ENCODE peak calls at places on chromosome 15, in seven cellular contexts. H, L, Y, V, J, O and Q are unnamed samples.

GRCh38 chr15:101225658-101226057 is 26.2 kb downstream of the CHSY1 start:
- DNase-seq in H (no peak), L (peak), Y (no peak), V (peak), J (no peak), O (no peak), Q (peak)

GRCh38 chr15:92725171-92725570 is 69.6 kb upstream of the FAM174B start:
- DNase-seq in H (no peak), L (no peak), Y (no peak), V (no peak), J (no peak), O (no peak), Q (no peak)

GRCh38 chr15:96720251-96720650 is 389.8 kb downstream of the NR2F2 start:
- DNase-seq in H (no peak), L (no peak), Y (no peak), V (no peak), J (no peak), O (no peak), Q (no peak)

GRCh38 chr15:40575113-40575512 is 6.0 kb downstream of the RPUSD2 start:
- DNase-seq in H (no peak), L (no peak), Y (no peak), V (no peak), J (no peak), O (no peak), Q (no peak)

GRCh38 chr15:101070502-101071273 is 151.5 kb downstream of the LRRK1 start:
- DNase-seq in H (no peak), L (peak), Y (no peak), V (no peak), J (no peak), O (no peak), Q (peak)

GRCh38 chr15:33119263-33119662 is 75.3 kb downstream of the FMN1 start:
- DNase-seq in H (no peak), L (no peak), Y (no peak), V (no peak), J (no peak), O (no peak), Q (no peak)

GRCh38 chr15:59764775-59765174 is 75.7 kb upstream of the BNIP2 start:
- DNase-seq in H (no peak), L (no peak), Y (no peak), V (peak), J (no peak), O (no peak), Q (no peak)

GRCh38 chr15:51398676-51399075 is 57.2 kb downstream of the GLDN start:
- DNase-seq in H (peak), L (no peak), Y (peak), V (no peak), J (no peak), O (no peak), Q (no peak)

GRCh38 chr15:82951472-82952155 is 906 bp downstream of the HOMER2 start:
- DNase-seq in H (no peak), L (no peak), Y (no peak), V (no peak), J (no peak), O (no peak), Q (no peak)

GRCh38 chr15:100881573-100882336 is 2.1 kb downstream of the ALDH1A3 start:
- DNase-seq in H (no peak), L (no peak), Y (no peak), V (no peak), J (no peak), O (no peak), Q (no peak)

GRCh38 chr15:69081310-69082004 is 67.0 kb downstream of the NOX5 start:
- DNase-seq in H (peak), L (peak), Y (no peak), V (peak), J (no peak), O (peak), Q (peak)

GRCh38 chr15:35998637-35999036 is 452.7 kb upstream of the DPH6 start:
- DNase-seq in H (no peak), L (no peak), Y (no peak), V (no peak), J (no peak), O (no peak), Q (no peak)
- H2AK5ac ChIP-seq in H (no peak), L (no peak), Y (no peak), V (no peak), J (no peak), O (no peak), Q (no peak)

GRCh38 chr15:70471517-70471916 is 291.8 kb downstream of the UACA start:
- DNase-seq in H (no peak), L (no peak), Y (no peak), V (no peak), J (no peak), O (no peak), Q (no peak)
- H2AK5ac ChIP-seq in H (no peak), L (no peak), Y (no peak), V (no peak), J (no peak), O (no peak), Q (no peak)

GRCh38 chr15:88391700-88392099 is 75.5 kb downstream of the MRPL46 start:
- DNase-seq in H (no peak), L (no peak), Y (no peak), V (no peak), J (no peak), O (no peak), Q (no peak)
- H2AK5ac ChIP-seq in H (no peak), L (no peak), Y (no peak), V (no peak), J (no peak), O (no peak), Q (no peak)

GRCh38 chr15:78148392-78149067 is 632 bp upstream of the IDH3A start:
- DNase-seq in H (no peak), L (peak), Y (no peak), V (no peak), J (no peak), O (no peak), Q (peak)
- H2AK5ac ChIP-seq in H (no peak), L (no peak), Y (no peak), V (no peak), J (no peak), O (no peak), Q (peak)

DNA sequence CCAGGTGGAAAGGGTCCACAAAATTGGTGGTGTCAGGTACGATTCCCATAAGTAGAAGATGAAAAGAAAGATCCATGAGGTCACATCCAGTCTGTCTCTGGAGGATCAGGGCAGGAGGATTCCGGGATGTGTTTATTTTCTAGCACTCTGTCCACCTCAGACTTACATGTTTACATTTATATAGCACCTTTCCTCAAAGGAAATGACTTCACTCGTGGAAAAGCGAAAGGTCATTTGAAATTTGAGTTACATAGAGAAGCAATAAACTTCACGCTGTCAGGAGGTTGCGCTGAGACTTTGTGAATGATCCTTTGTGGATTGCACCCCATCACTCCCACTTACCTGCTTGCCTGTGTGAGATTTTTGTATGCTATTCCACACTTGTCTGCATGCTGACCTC is 540.4 kb downstream of the AGBL1 start:
- DNase-seq in H (no peak), L (no peak), Y (no peak), V (peak), J (no peak), O (no peak), Q (peak)
- H2AK5ac ChIP-seq in H (no peak), L (no peak), Y (no peak), V (no peak), J (no peak), O (no peak), Q (no peak)